ENCODE peak calls at places on chromosomes 13 and 19, in ten cellular contexts. One of them, this sample, is unnamed.
A peak's percentile ranks its signal among the peaks of the same experiment; 100 is the strongest.

GRCh38 chr13:93628136-93628535 is 401.5 kb downstream of the GPC6 start:
- DNase-seq in thyroid gland: no peak
- DNase-seq in kidney: no peak
- DNase-seq in effector memory CD4-positive, alpha-beta T cell: no peak
- DNase-seq in PC-9: no peak
- DNase-seq in ascending aorta: no peak
- DNase-seq in H1: no peak
- DNase-seq in esophagus squamous epithelium: no peak
- DNase-seq in colonic mucosa: no peak
- DNase-seq in Peyer's patch: no peak
- DNase-seq in this sample: no peak

GRCh38 chr19:15532779-15533521 is 24.6 kb downstream of the CYP4F22 start:
- DNase-seq in thyroid gland: no peak
- DNase-seq in colonic mucosa: no peak
- DNase-seq in PC-9: peak; percentile 21
- DNase-seq in ascending aorta: no peak
- DNase-seq in effector memory CD4-positive, alpha-beta T cell: no peak
- DNase-seq in esophagus squamous epithelium: no peak
- DNase-seq in kidney: no peak
- DNase-seq in H1: no peak
- DNase-seq in Peyer's patch: no peak
- DNase-seq in this sample: no peak

GRCh38 chr13:81726037-81726726 is 1385.3 kb upstream of the SPRY2 start:
- DNase-seq in Peyer's patch: no peak
- DNase-seq in H1: no peak
- DNase-seq in effector memory CD4-positive, alpha-beta T cell: no peak
- DNase-seq in esophagus squamous epithelium: no peak
- DNase-seq in ascending aorta: no peak
- DNase-seq in PC-9: no peak
- DNase-seq in kidney: peak; percentile 43
- DNase-seq in thyroid gland: no peak
- DNase-seq in colonic mucosa: no peak
- DNase-seq in this sample: no peak

GRCh38 chr19:38640368-38640767 is 7.1 kb upstream of the ACTN4 start:
- DNase-seq in Peyer's patch: no peak
- DNase-seq in H1: no peak
- DNase-seq in thyroid gland: no peak
- DNase-seq in ascending aorta: no peak
- DNase-seq in kidney: no peak
- DNase-seq in effector memory CD4-positive, alpha-beta T cell: no peak
- DNase-seq in PC-9: no peak
- DNase-seq in esophagus squamous epithelium: no peak
- DNase-seq in colonic mucosa: peak; percentile 35
- DNase-seq in this sample: no peak

GRCh38 chr13:27621366-27622101 is at the start of gene POLR1D:
- DNase-seq in ascending aorta: peak; percentile 85
- DNase-seq in PC-9: peak; percentile 90
- DNase-seq in effector memory CD4-positive, alpha-beta T cell: peak; percentile 82
- DNase-seq in kidney: peak; percentile 95
- DNase-seq in Peyer's patch: peak; percentile 95
- DNase-seq in colonic mucosa: peak; percentile 89
- DNase-seq in thyroid gland: peak; percentile 92
- DNase-seq in H1: peak; percentile 63
- DNase-seq in esophagus squamous epithelium: peak; percentile 51
- DNase-seq in this sample: peak; percentile 89

GRCh38 chr13:49023441-49023840 is 47.7 kb downstream of the FNDC3A start:
- DNase-seq in effector memory CD4-positive, alpha-beta T cell: no peak
- DNase-seq in colonic mucosa: no peak
- DNase-seq in Peyer's patch: no peak
- DNase-seq in kidney: no peak
- DNase-seq in thyroid gland: no peak
- DNase-seq in H1: no peak
- DNase-seq in ascending aorta: no peak
- DNase-seq in PC-9: no peak
- DNase-seq in esophagus squamous epithelium: no peak
- DNase-seq in this sample: no peak

GRCh38 chr13:70568571-70568970 is 460.3 kb upstream of the KLHL1 start:
- DNase-seq in PC-9: no peak
- DNase-seq in esophagus squamous epithelium: no peak
- DNase-seq in thyroid gland: no peak
- DNase-seq in Peyer's patch: no peak
- DNase-seq in ascending aorta: no peak
- DNase-seq in colonic mucosa: peak; percentile 21
- DNase-seq in effector memory CD4-positive, alpha-beta T cell: no peak
- DNase-seq in kidney: no peak
- DNase-seq in H1: no peak
- DNase-seq in this sample: no peak

GRCh38 chr13:32150794-32151193 is 119.2 kb downstream of the FRY start:
- DNase-seq in esophagus squamous epithelium: no peak
- DNase-seq in PC-9: no peak
- DNase-seq in thyroid gland: peak; percentile 25
- DNase-seq in H1: no peak
- DNase-seq in ascending aorta: peak; percentile 92
- DNase-seq in Peyer's patch: peak; percentile 52
- DNase-seq in effector memory CD4-positive, alpha-beta T cell: no peak
- DNase-seq in colonic mucosa: peak; percentile 40
- DNase-seq in kidney: peak; percentile 88
- DNase-seq in this sample: no peak

GRCh38 chr13:97460853-97461252 is 26.9 kb downstream of the RAP2A start:
- DNase-seq in effector memory CD4-positive, alpha-beta T cell: no peak
- DNase-seq in kidney: no peak
- DNase-seq in PC-9: no peak
- DNase-seq in thyroid gland: no peak
- DNase-seq in H1: no peak
- DNase-seq in esophagus squamous epithelium: no peak
- DNase-seq in colonic mucosa: no peak
- DNase-seq in Peyer's patch: no peak
- DNase-seq in ascending aorta: no peak
- DNase-seq in this sample: no peak

GRCh38 chr13:108437496-108437895 is 168.0 kb downstream of the TNFSF13B start:
- DNase-seq in effector memory CD4-positive, alpha-beta T cell: no peak
- DNase-seq in esophagus squamous epithelium: no peak
- DNase-seq in H1: no peak
- DNase-seq in kidney: no peak
- DNase-seq in colonic mucosa: no peak
- DNase-seq in PC-9: no peak
- DNase-seq in Peyer's patch: no peak
- DNase-seq in thyroid gland: no peak
- DNase-seq in ascending aorta: no peak
- DNase-seq in this sample: no peak

GRCh38 chr13:100811906-100812305 is 137.3 kb upstream of the TMTC4 start:
- DNase-seq in Peyer's patch: no peak
- DNase-seq in colonic mucosa: no peak
- DNase-seq in thyroid gland: no peak
- DNase-seq in esophagus squamous epithelium: no peak
- DNase-seq in ascending aorta: no peak
- DNase-seq in PC-9: no peak
- DNase-seq in kidney: no peak
- DNase-seq in effector memory CD4-positive, alpha-beta T cell: no peak
- DNase-seq in H1: no peak
- DNase-seq in this sample: no peak

GRCh38 chr13:38141792-38142191 is 207.9 kb upstream of the UFM1 start:
- DNase-seq in ascending aorta: no peak
- DNase-seq in colonic mucosa: no peak
- DNase-seq in esophagus squamous epithelium: no peak
- DNase-seq in H1: no peak
- DNase-seq in thyroid gland: no peak
- DNase-seq in effector memory CD4-positive, alpha-beta T cell: no peak
- DNase-seq in Peyer's patch: no peak
- DNase-seq in PC-9: no peak
- DNase-seq in kidney: no peak
- DNase-seq in this sample: no peak

GRCh38 chr13:44523176-44524017 is 52.7 kb downstream of the TSC22D1 start:
- DNase-seq in effector memory CD4-positive, alpha-beta T cell: no peak
- DNase-seq in PC-9: peak; percentile 21
- DNase-seq in ascending aorta: no peak
- DNase-seq in H1: no peak
- DNase-seq in Peyer's patch: no peak
- DNase-seq in kidney: no peak
- DNase-seq in esophagus squamous epithelium: no peak
- DNase-seq in colonic mucosa: no peak
- DNase-seq in thyroid gland: peak; percentile 17
- DNase-seq in this sample: no peak

GRCh38 chr19:41914906-41915247 is 13.4 kb downstream of the ERFL start:
- DNase-seq in kidney: no peak
- DNase-seq in colonic mucosa: no peak
- DNase-seq in esophagus squamous epithelium: no peak
- DNase-seq in PC-9: no peak
- DNase-seq in Peyer's patch: no peak
- DNase-seq in H1: no peak
- DNase-seq in effector memory CD4-positive, alpha-beta T cell: no peak
- DNase-seq in thyroid gland: no peak
- DNase-seq in ascending aorta: no peak
- DNase-seq in this sample: no peak

GRCh38 chr13:69683921-69684663 is 423.5 kb upstream of the ATXN8OS start:
- DNase-seq in effector memory CD4-positive, alpha-beta T cell: no peak
- DNase-seq in Peyer's patch: no peak
- DNase-seq in esophagus squamous epithelium: no peak
- DNase-seq in thyroid gland: no peak
- DNase-seq in colonic mucosa: peak; percentile 18
- DNase-seq in kidney: no peak
- DNase-seq in PC-9: no peak
- DNase-seq in H1: no peak
- DNase-seq in ascending aorta: no peak
- DNase-seq in this sample: no peak

GRCh38 chr13:53138369-53139036 is 109.9 kb downstream of the OLFM4 start:
- DNase-seq in effector memory CD4-positive, alpha-beta T cell: no peak
- DNase-seq in H1: no peak
- DNase-seq in Peyer's patch: peak; percentile 48
- DNase-seq in esophagus squamous epithelium: no peak
- DNase-seq in colonic mucosa: no peak
- DNase-seq in kidney: no peak
- DNase-seq in ascending aorta: no peak
- DNase-seq in PC-9: no peak
- DNase-seq in thyroid gland: peak; percentile 86
- DNase-seq in this sample: no peak
- H3K27ac ChIP-seq in effector memory CD4-positive, alpha-beta T cell: no peak overlapping the region
- H3K27ac ChIP-seq in H1: no peak overlapping the region
- H3K27ac ChIP-seq in Peyer's patch: no peak overlapping the region
- H3K27ac ChIP-seq in esophagus squamous epithelium: no peak overlapping the region
- H3K27ac ChIP-seq in colonic mucosa: no peak overlapping the region
- H3K27ac ChIP-seq in kidney: no peak overlapping the region
- H3K27ac ChIP-seq in ascending aorta: peak overlapping the region; percentile 18
- H3K27ac ChIP-seq in PC-9: no peak overlapping the region
- H3K27ac ChIP-seq in thyroid gland: peak overlapping the region; percentile 83
- H3K27ac ChIP-seq in this sample: no peak overlapping the region

DNA sequence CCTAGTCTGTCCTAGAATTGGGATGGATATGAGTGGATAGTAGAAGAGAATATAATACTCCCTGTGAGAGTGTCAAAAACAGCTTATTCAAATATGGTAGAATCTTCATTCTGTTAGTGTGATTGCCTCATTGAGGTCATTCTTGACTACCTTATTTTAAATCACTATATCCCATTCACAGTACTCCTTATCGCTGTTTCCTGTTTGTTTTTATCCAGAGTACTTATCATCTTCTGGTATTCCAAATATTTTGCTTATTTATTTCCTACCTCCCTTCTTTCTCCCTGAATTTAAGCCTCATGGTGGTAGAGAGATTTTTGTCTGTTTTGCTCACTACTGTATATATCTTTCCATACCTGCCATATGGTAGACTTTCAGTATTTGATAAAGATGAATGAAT is 9.9 kb downstream of the NDFIP2 start:
- DNase-seq in kidney: no peak
- DNase-seq in ascending aorta: no peak
- DNase-seq in effector memory CD4-positive, alpha-beta T cell: no peak
- DNase-seq in Peyer's patch: no peak
- DNase-seq in H1: no peak
- DNase-seq in PC-9: no peak
- DNase-seq in colonic mucosa: no peak
- DNase-seq in thyroid gland: no peak
- DNase-seq in esophagus squamous epithelium: no peak
- DNase-seq in this sample: no peak
- H3K4me1 ChIP-seq in kidney: peaks cover 26% of the 10 kb centered on the region
- H3K4me1 ChIP-seq in ascending aorta: no peaks in the 10 kb centered on the region
- H3K4me1 ChIP-seq in effector memory CD4-positive, alpha-beta T cell: no peaks in the 10 kb centered on the region
- H3K4me1 ChIP-seq in Peyer's patch: no peaks in the 10 kb centered on the region
- H3K4me1 ChIP-seq in H1: peaks cover 3% of the 10 kb centered on the region
- H3K4me1 ChIP-seq in PC-9: peaks cover 24% of the 10 kb centered on the region
- H3K4me1 ChIP-seq in colonic mucosa: peaks cover 4% of the 10 kb centered on the region
- H3K4me1 ChIP-seq in thyroid gland: peaks cover 6% of the 10 kb centered on the region
- H3K4me1 ChIP-seq in esophagus squamous epithelium: peaks cover 17% of the 10 kb centered on the region
- H3K4me1 ChIP-seq in this sample: peaks cover 16% of the 10 kb centered on the region

DNA sequence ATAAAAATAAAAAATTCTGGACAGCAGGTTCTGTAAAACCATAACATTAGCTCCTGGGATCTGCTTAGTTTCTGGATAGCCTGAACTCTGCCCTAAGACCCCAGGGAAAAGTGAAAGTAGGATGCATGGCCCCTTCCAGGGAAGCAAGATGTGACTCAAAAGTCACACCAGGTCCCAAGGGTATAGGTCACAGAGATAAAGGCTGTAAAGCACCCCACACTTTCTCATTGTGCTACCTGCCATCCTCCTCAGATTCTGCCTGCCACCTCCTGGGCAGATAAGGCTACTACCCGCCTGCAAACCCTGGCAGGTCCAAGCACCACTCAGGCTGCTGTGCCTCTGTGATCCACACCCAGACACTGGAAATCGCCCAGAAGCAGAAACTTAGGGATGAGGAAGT is 20.6 kb downstream of the FFAR2 start:
- DNase-seq in H1: no peak
- DNase-seq in effector memory CD4-positive, alpha-beta T cell: peak; percentile 53
- DNase-seq in Peyer's patch: peak; percentile 88
- DNase-seq in kidney: peak; percentile 76
- DNase-seq in esophagus squamous epithelium: no peak
- DNase-seq in colonic mucosa: peak; percentile 45
- DNase-seq in ascending aorta: no peak
- DNase-seq in PC-9: peak; percentile 55
- DNase-seq in thyroid gland: peak; percentile 66
- DNase-seq in this sample: peak; percentile 61
- H3K27ac ChIP-seq in H1: no peak overlapping the region
- H3K27ac ChIP-seq in effector memory CD4-positive, alpha-beta T cell: no peak overlapping the region
- H3K27ac ChIP-seq in Peyer's patch: no peak overlapping the region
- H3K27ac ChIP-seq in kidney: no peak overlapping the region
- H3K27ac ChIP-seq in esophagus squamous epithelium: no peak overlapping the region
- H3K27ac ChIP-seq in colonic mucosa: no peak overlapping the region
- H3K27ac ChIP-seq in ascending aorta: no peak overlapping the region
- H3K27ac ChIP-seq in PC-9: no peak overlapping the region
- H3K27ac ChIP-seq in thyroid gland: no peak overlapping the region
- H3K27ac ChIP-seq in this sample: no peak overlapping the region

DNA sequence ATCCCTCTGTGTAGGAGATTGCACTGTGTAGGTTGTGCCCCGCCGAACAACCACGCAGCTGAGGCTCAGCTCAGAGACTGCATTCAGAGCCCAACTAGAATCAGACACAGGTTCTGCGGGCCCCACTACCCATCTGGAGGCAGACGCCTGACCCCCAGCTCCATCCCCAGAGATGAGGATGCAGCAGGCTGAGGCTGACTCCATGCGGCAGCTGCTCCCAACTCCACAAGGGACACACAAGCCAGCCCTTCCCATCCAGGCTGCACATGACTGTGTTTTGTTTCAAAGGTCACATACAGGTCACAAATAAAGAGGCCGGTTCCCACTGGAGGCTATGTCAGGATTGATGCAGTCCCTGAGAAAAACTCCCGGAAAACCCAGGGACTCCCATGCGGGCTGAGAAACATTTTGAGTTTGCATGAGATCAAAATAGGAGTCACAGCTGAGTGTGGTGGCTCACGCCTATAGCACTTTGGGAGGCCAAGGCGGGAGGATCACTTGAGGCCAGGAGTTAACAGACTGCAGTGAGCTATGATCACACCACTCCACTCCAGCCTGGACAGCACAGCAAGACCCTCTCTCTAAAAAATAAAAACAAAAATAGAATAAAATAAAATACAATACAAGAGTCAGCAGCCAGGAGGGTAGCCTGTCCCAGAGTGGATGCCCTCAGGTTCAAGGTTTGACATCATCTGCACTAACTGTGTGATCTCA is 14.0 kb downstream of the ELL start:
- DNase-seq in PC-9: no peak
- DNase-seq in ascending aorta: no peak
- DNase-seq in thyroid gland: no peak
- DNase-seq in H1: no peak
- DNase-seq in esophagus squamous epithelium: no peak
- DNase-seq in Peyer's patch: peak; percentile 66
- DNase-seq in colonic mucosa: peak; percentile 50
- DNase-seq in effector memory CD4-positive, alpha-beta T cell: no peak
- DNase-seq in kidney: no peak
- DNase-seq in this sample: no peak
- H3K4me1 ChIP-seq in PC-9: peaks cover 18% of the 10 kb centered on the region
- H3K4me1 ChIP-seq in ascending aorta: peaks cover 40% of the 10 kb centered on the region
- H3K4me1 ChIP-seq in thyroid gland: peaks cover 32% of the 10 kb centered on the region
- H3K4me1 ChIP-seq in H1: no peaks in the 10 kb centered on the region
- H3K4me1 ChIP-seq in esophagus squamous epithelium: peaks cover 48% of the 10 kb centered on the region
- H3K4me1 ChIP-seq in Peyer's patch: peaks cover 55% of the 10 kb centered on the region
- H3K4me1 ChIP-seq in colonic mucosa: peaks cover 59% of the 10 kb centered on the region
- H3K4me1 ChIP-seq in effector memory CD4-positive, alpha-beta T cell: peaks cover 72% of the 10 kb centered on the region
- H3K4me1 ChIP-seq in kidney: peaks cover 62% of the 10 kb centered on the region
- H3K4me1 ChIP-seq in this sample: peaks cover 75% of the 10 kb centered on the region

This sample was measured in CD8-positive, alpha-beta memory T cell.